ENCODE peak calls at places on chromosomes 11 and 22, in ten cellular contexts. V, G, B, R, L, U, W, T, M and E are unnamed samples.

GRCh38 chr11:57336111-57336666 is 497 bp upstream of the SSRP1 start:
- DNase-seq in V (no peak), G (no peak), B (no peak), R (no peak), L (no peak), U (no peak), W (no peak), T (no peak), M (no peak), E (no peak)

GRCh38 chr22:46070215-46070721 is 80.1 kb upstream of the PPARA start:
- DNase-seq in V (peak; percentile 63), G (no peak), B (no peak), R (peak; percentile 45), L (no peak), U (no peak), W (peak; percentile 73), T (no peak), M (no peak), E (peak; percentile 42)

GRCh38 chr22:22578702-22579424 is 19.8 kb upstream of the PRAME start:
- DNase-seq in V (peak; percentile 60), G (no peak), B (no peak), R (no peak), L (no peak), U (peak; percentile 28), W (peak; percentile 67), T (no peak), M (no peak), E (peak; percentile 16)

GRCh38 chr11:101083334-101083733 is 46.3 kb downstream of the PGR start:
- DNase-seq in V (no peak), G (no peak), B (no peak), R (no peak), L (no peak), U (no peak), W (no peak), T (no peak), M (no peak), E (no peak)

GRCh38 chr11:44993971-44994705 is 43.5 kb upstream of the TP53I11 start:
- DNase-seq in V (peak; percentile 91), G (no peak), B (no peak), R (no peak), L (no peak), U (no peak), W (no peak), T (no peak), M (no peak), E (no peak)

GRCh38 chr11:124875943-124876817 is 10.9 kb downstream of the ROBO3 start:
- DNase-seq in V (peak; percentile 88), G (peak; percentile 94), B (peak; percentile 91), R (peak; percentile 76), L (peak; percentile 84), U (peak; percentile 75), W (peak; percentile 98), T (peak; percentile 82), M (peak; percentile 92), E (peak; percentile 88)

GRCh38 chr11:11992257-11992690 is 16.2 kb downstream of the DKK3 start:
- DNase-seq in V (no peak), G (no peak), B (no peak), R (no peak), L (no peak), U (no peak), W (no peak), T (no peak), M (no peak), E (no peak)

GRCh38 chr22:35053060-35053835 is 12.7 kb upstream of the ISX start:
- DNase-seq in V (no peak), G (no peak), B (no peak), R (no peak), L (no peak), U (no peak), W (no peak), T (no peak), M (no peak), E (no peak)

GRCh38 chr22:49156662-49157285 is 670.9 kb downstream of the BRD1 start:
- DNase-seq in V (peak; percentile 98), G (no peak), B (no peak), R (no peak), L (no peak), U (no peak), W (no peak), T (no peak), M (no peak), E (no peak)

GRCh38 chr11:128913806-128914205 is 22.6 kb downstream of the KCNJ5 start:
- DNase-seq in V (peak; percentile 1), G (no peak), B (no peak), R (no peak), L (no peak), U (no peak), W (no peak), T (no peak), M (no peak), E (no peak)

GRCh38 chr11:76692956-76693355 is 22.4 kb upstream of the LRRC32 start:
- DNase-seq in V (no peak), G (no peak), B (no peak), R (no peak), L (no peak), U (no peak), W (no peak), T (no peak), M (no peak), E (no peak)

GRCh38 chr22:19555651-19556050 is 31.4 kb upstream of the CLDN5 start:
- DNase-seq in V (no peak), G (no peak), B (no peak), R (no peak), L (no peak), U (no peak), W (no peak), T (no peak), M (no peak), E (no peak)

GRCh38 chr11:70948855-70949551 is 303.4 kb downstream of the SHANK2 start:
- DNase-seq in V (peak; percentile 98), G (no peak), B (no peak), R (no peak), L (no peak), U (no peak), W (no peak), T (no peak), M (peak; percentile 45), E (no peak)

GRCh38 chr11:14189874-14190273 is 169.1 kb downstream of the RRAS2 start:
- DNase-seq in V (no peak), G (no peak), B (no peak), R (no peak), L (no peak), U (no peak), W (peak; percentile 51), T (no peak), M (no peak), E (no peak)

GRCh38 chr22:25364281-25364680 is 144.8 kb downstream of the CRYBB2 start:
- DNase-seq in V (no peak), G (no peak), B (no peak), R (no peak), L (no peak), U (no peak), W (no peak), T (no peak), M (no peak), E (no peak)